ENCODE peak calls at places on chromosomes 1 and 21, in four cellular contexts. One of them, this sample, is unnamed.

GRCh38 chr1:160674415-160674814 is 27.6 kb upstream of the SLAMF1 start:
- DNase-seq in right atrium auricular region: no peak
- DNase-seq in GM12864: no peak
- DNase-seq in HFFc6: no peak
- DNase-seq in this sample: no peak

GRCh38 chr1:31064115-31064514 is 1.4 kb downstream of the PUM1 start:
- DNase-seq in GM12864: no peak
- DNase-seq in HFFc6: no peak
- DNase-seq in right atrium auricular region: no peak
- DNase-seq in this sample: no peak

GRCh38 chr21:27505516-27505915 is 538.6 kb upstream of the ADAMTS5 start:
- DNase-seq in GM12864: no peak
- DNase-seq in right atrium auricular region: no peak
- DNase-seq in HFFc6: peak
- DNase-seq in this sample: no peak

GRCh38 chr1:28163496-28164120 is 12.9 kb downstream of the PTAFR start:
- DNase-seq in right atrium auricular region: no peak
- DNase-seq in HFFc6: no peak
- DNase-seq in GM12864: no peak
- DNase-seq in this sample: no peak

GRCh38 chr1:1425426-1425752 is 4.3 kb upstream of the ANKRD65 start:
- DNase-seq in right atrium auricular region: no peak
- DNase-seq in HFFc6: no peak
- DNase-seq in GM12864: no peak
- DNase-seq in this sample: no peak

GRCh38 chr1:81559662-81560350 is 240.9 kb upstream of the ADGRL2 start:
- DNase-seq in HFFc6: no peak
- DNase-seq in right atrium auricular region: no peak
- DNase-seq in GM12864: no peak
- DNase-seq in this sample: no peak

GRCh38 chr1:67749844-67750689 is 65.1 kb downstream of the GADD45A start:
- DNase-seq in right atrium auricular region: no peak
- DNase-seq in GM12864: no peak
- DNase-seq in HFFc6: peak
- DNase-seq in this sample: no peak

GRCh38 chr21:15191342-15191741 is 126.5 kb upstream of the NRIP1 start:
- DNase-seq in HFFc6: no peak
- DNase-seq in GM12864: no peak
- DNase-seq in right atrium auricular region: no peak
- DNase-seq in this sample: no peak

GRCh38 chr1:46017876-46018503 is 114.4 kb downstream of the PIK3R3 start:
- DNase-seq in HFFc6: no peak
- DNase-seq in right atrium auricular region: no peak
- DNase-seq in GM12864: no peak
- DNase-seq in this sample: no peak

GRCh38 chr1:242544071-242544470 is 19.6 kb upstream of the PLD5 start:
- DNase-seq in HFFc6: no peak
- DNase-seq in right atrium auricular region: no peak
- DNase-seq in GM12864: no peak
- DNase-seq in this sample: no peak

GRCh38 chr1:70034403-70034802 is 171.0 kb downstream of the LRRC40 start:
- DNase-seq in HFFc6: peak
- DNase-seq in GM12864: no peak
- DNase-seq in right atrium auricular region: no peak
- DNase-seq in this sample: no peak

GRCh38 chr1:111920221-111921024 is 69.0 kb downstream of the KCND3 start:
- DNase-seq in right atrium auricular region: no peak
- DNase-seq in HFFc6: peak
- DNase-seq in GM12864: no peak
- DNase-seq in this sample: no peak

GRCh38 chr1:21189906-21190500 is 13.3 kb upstream of the EIF4G3 start:
- DNase-seq in GM12864: no peak
- DNase-seq in right atrium auricular region: no peak
- DNase-seq in HFFc6: no peak
- DNase-seq in this sample: no peak

GRCh38 chr1:67429528-67430357 is 459 bp downstream of the SERBP1 start:
- DNase-seq in right atrium auricular region: no peak
- DNase-seq in HFFc6: no peak
- DNase-seq in GM12864: no peak
- DNase-seq in this sample: no peak

GRCh38 chr1:118767971-118768370 is 220.2 kb downstream of the TBX15 start:
- DNase-seq in GM12864: no peak
- DNase-seq in HFFc6: no peak
- DNase-seq in right atrium auricular region: no peak
- DNase-seq in this sample: no peak

GRCh38 chr1:2213576-2214505 is 14.3 kb upstream of the SKI start:
- DNase-seq in GM12864: no peak
- DNase-seq in HFFc6: peak
- DNase-seq in right atrium auricular region: peak
- DNase-seq in this sample: peak

GRCh38 chr1:39411526-39411925 is 79.9 kb upstream of the BMP8A start:
- DNase-seq in GM12864: no peak
- DNase-seq in HFFc6: peak
- DNase-seq in right atrium auricular region: no peak
- DNase-seq in this sample: no peak

GRCh38 chr1:39409055-39409816 is 82.2 kb upstream of the BMP8A start:
- DNase-seq in right atrium auricular region: peak
- DNase-seq in GM12864: no peak
- DNase-seq in HFFc6: peak
- DNase-seq in this sample: no peak

GRCh38 chr1:39412892-39413291 is 78.5 kb upstream of the BMP8A start:
- DNase-seq in right atrium auricular region: no peak
- DNase-seq in HFFc6: no peak
- DNase-seq in GM12864: no peak
- DNase-seq in this sample: no peak

GRCh38 chr1:39412079-39412478 is 79.4 kb upstream of the BMP8A start:
- DNase-seq in GM12864: no peak
- DNase-seq in right atrium auricular region: no peak
- DNase-seq in HFFc6: no peak
- DNase-seq in this sample: no peak

GRCh38 chr1:39410915-39411436 is 80.5 kb upstream of the BMP8A start:
- DNase-seq in HFFc6: peak
- DNase-seq in right atrium auricular region: peak
- DNase-seq in GM12864: no peak
- DNase-seq in this sample: no peak
- TF ChIP-seq CTCF in HFFc6: peak
- TF ChIP-seq CTCF in right atrium auricular region: peak
- TF ChIP-seq CTCF in GM12864: peak
- TF ChIP-seq CTCF in this sample: peak

GRCh38 chr1:114427612-114428011 is 83.4 kb downstream of the TRIM33 start:
- DNase-seq in right atrium auricular region: no peak
- DNase-seq in HFFc6: no peak
- DNase-seq in GM12864: no peak
- DNase-seq in this sample: no peak

GRCh38 chr1:114423455-114423854 is 87.5 kb downstream of the TRIM33 start:
- DNase-seq in right atrium auricular region: no peak
- DNase-seq in GM12864: no peak
- DNase-seq in HFFc6: no peak
- DNase-seq in this sample: no peak

GRCh38 chr1:114431026-114431425 is 80.0 kb downstream of the TRIM33 start:
- DNase-seq in right atrium auricular region: no peak
- DNase-seq in GM12864: no peak
- DNase-seq in HFFc6: no peak
- DNase-seq in this sample: no peak

DNA sequence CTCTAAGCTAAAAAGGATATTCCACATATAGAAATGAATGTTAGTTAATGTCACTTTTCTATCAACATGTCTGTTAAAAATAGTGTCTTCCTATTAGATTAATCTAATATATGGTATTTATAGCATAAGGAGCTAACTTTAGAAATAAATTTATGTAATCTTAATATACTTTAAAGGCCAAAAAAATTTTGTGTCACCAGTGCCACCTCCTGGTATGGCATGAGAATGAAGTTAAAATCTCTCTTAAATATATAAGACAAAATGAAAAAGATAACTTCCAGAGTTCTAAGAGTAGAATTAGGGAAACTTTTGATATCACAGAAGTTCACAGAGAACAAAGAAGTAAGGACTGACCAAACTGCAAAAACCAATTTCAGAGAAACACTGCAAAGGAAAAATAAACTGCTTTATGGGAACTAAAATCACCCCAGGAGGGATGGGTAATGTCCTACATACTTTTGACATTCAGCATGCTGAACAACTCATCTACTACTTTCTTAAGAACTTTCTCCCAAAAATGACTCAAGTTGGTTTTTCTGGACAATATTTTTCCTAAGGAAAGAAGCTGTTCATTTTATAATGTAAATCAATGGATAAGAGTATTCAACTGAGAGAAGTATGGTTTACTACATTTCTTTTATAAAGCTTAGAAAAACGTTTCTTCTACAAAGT is 82.8 kb downstream of the TRIM33 start:
- DNase-seq in HFFc6: peak
- DNase-seq in right atrium auricular region: no peak
- DNase-seq in GM12864: no peak
- DNase-seq in this sample: no peak
- TF ChIP-seq CTCF in HFFc6: peak
- TF ChIP-seq CTCF in right atrium auricular region: no peak
- TF ChIP-seq CTCF in GM12864: peak
- TF ChIP-seq CTCF in this sample: peak

DNA sequence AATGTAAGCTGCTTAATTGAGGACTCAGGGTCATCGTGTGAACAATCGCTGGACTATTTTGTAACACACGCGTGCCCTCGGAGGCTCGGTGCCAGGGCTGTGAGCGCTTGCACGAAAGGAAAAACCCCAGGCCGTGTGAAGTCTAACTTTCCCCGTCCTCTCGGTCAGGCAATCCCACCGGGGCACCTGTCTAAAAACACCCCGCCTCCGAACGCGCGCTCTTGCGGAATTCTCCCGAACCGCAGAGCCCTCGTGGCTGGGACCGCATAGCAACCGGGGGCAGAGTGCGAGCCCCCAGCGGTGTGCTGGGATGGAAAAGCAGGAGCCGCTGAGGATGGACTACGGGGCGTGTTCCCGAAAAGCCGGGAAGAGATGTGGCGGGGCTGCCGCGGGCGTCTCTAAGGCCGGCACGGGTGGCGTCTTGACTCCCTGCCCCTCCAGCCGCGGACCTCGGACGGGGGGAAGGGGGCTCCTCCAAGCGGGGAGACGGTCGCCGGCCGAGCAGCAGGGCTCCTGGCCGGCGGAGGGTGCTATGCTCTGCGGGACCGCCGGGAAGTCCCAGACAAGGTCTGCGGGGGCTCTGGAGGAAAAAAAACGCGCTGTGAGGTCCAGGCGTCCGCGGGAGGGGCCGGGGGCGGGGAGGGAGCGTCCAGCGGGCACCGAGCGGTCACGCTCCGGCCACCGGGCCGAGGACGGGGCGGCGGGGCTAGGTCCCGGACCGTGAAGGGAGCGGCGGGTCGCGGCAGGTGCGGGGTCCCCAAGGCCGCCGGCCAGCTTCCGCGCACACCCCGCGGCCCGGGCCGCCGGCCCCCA is 936 bp downstream of the ZBTB21 start:
- DNase-seq in GM12864: peak
- DNase-seq in right atrium auricular region: no peak
- DNase-seq in HFFc6: peak
- DNase-seq in this sample: no peak
- TF ChIP-seq CTCF in GM12864: peak
- TF ChIP-seq CTCF in right atrium auricular region: peak
- TF ChIP-seq CTCF in HFFc6: peak
- TF ChIP-seq CTCF in this sample: peak

DNA sequence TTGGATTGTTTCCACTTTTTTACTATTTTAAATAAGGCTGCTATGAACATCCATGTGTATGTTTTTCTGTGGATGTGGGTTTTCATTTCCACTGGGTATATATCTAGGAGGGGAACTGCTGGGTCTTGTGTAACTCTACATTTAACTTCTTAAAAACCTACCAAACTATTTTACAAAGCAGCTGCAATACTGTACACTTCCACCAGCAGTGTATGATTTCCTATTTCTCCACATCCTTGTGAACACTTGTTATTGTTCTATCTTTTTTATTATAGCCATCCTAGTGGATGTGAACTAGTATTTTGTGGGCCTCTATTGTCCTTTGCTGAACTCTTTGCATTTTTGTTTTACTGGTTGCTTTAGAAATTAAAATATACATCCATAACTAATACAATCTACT is 33.4 kb downstream of the DIPK1A start:
- DNase-seq in GM12864: no peak
- DNase-seq in right atrium auricular region: no peak
- DNase-seq in HFFc6: no peak
- DNase-seq in this sample: no peak
- TF ChIP-seq CTCF in GM12864: peak
- TF ChIP-seq CTCF in right atrium auricular region: no peak
- TF ChIP-seq CTCF in HFFc6: peak
- TF ChIP-seq CTCF in this sample: no peak

DNA sequence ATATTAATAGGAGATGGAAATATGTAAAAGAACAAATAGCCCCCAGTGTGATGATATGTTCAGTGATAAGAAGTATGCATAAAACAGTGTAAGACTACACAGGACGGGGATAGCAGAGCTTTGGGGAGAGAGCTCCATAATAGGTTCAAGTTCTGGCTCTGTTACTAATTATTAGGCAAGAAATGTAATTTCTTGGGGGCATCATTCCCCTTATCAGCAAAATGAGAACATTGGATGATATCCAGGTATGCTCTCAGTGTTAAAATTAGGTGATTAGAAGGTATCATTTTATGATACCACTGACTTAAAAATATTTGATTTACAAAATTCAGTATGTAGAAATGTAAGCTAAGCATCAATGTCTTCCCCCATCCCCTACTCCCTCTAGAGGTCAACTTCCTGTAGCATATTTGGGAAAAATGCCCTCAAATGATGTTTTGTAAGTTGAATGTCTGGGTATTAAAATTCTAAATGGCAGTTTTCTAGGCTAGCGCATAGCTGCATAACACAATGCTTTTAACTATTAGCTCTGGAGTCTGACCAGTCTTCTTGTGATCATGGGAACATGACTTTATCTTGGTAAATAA is 585.7 kb upstream of the CAMK1G start:
- DNase-seq in right atrium auricular region: no peak
- DNase-seq in HFFc6: peak
- DNase-seq in GM12864: no peak
- DNase-seq in this sample: no peak
- TF ChIP-seq CTCF in right atrium auricular region: no peak
- TF ChIP-seq CTCF in HFFc6: peak
- TF ChIP-seq CTCF in GM12864: peak
- TF ChIP-seq CTCF in this sample: peak